ENCODE peak calls at places on chromosomes 7 and 10, in nine cellular contexts. X is activated CD8-positive, alpha-beta memory T cell treated with anti-CD3 and anti-CD28 coated beads for 24 hours; I is CD4-positive, CD25-positive, alpha-beta regulatory T cell; W is globus pallidus; U is PC-3; N is NCI-H1436; A is stimulated activated CD4-positive, alpha-beta T cell treated with anti-CD3 and anti-CD28 coated beads, TNF-alpha, amount 100 ng/mL, for 1 hour; K is left ventricle myocardium superior; C is substantia nigra. V is an unnamed sample.

GRCh38 chr7:136405931-136406777 is 429.0 kb upstream of the MTPN start:
- DNase-seq in A (no peak), N (peak; percentile 56), U (peak; percentile 60), I (peak; percentile 40), W (peak; percentile 59), C (peak; percentile 28), K (peak; percentile 25), X (no peak), V (peak; percentile 15)

GRCh38 chr10:31072453-31072852 is 40.8 kb upstream of the ZNF438 start:
- DNase-seq in W (no peak), C (no peak), A (no peak), X (no peak), N (no peak), I (no peak), U (no peak), K (no peak), V (no peak)

GRCh38 chr7:69661342-69661741 is 63.1 kb downstream of the AUTS2 start:
- DNase-seq in C (no peak), N (no peak), U (no peak), K (no peak), W (no peak), X (no peak), I (no peak), A (no peak), V (no peak)

GRCh38 chr10:69160809-69161225 is 19.2 kb upstream of the SUPV3L1 start:
- DNase-seq in K (no peak), I (no peak), N (no peak), X (no peak), U (peak; percentile 82), C (no peak), A (no peak), W (no peak), V (no peak)

GRCh38 chr10:49362596-49363260 is 33.2 kb downstream of the DRGX start:
- DNase-seq in I (no peak), N (no peak), K (no peak), X (peak; percentile 41), U (no peak), A (no peak), W (peak; percentile 45), C (no peak), V (no peak)

GRCh38 chr7:117648203-117648866 is 168.5 kb downstream of the CFTR start:
- DNase-seq in C (no peak), W (no peak), X (no peak), I (no peak), K (no peak), U (no peak), N (no peak), A (no peak), V (no peak)

GRCh38 chr7:101882595-101883564 is 65.5 kb downstream of the CUX1 start:
- DNase-seq in A (no peak), N (peak; percentile 55), U (peak; percentile 99), C (peak; percentile 30), I (no peak), K (peak; percentile 75), X (no peak), W (peak; percentile 71), V (peak; percentile 98)

GRCh38 chr10:11787846-11788245 is 35.3 kb upstream of the PROSER2 start:
- DNase-seq in K (no peak), X (no peak), I (no peak), N (no peak), C (no peak), W (no peak), A (no peak), U (no peak), V (no peak)

GRCh38 chr10:14617850-14618249 is 156.8 kb downstream of the FAM107B start:
- DNase-seq in C (no peak), X (no peak), N (no peak), W (no peak), A (no peak), U (peak; percentile 23), I (no peak), K (no peak), V (no peak)

GRCh38 chr7:116671111-116671510 is 885 bp upstream of the MET start:
- DNase-seq in C (no peak), A (no peak), U (no peak), N (no peak), I (no peak), X (no peak), W (no peak), K (no peak), V (no peak)

GRCh38 chr10:3255086-3255485 is 82.5 kb upstream of the PITRM1 start:
- DNase-seq in U (no peak), I (no peak), C (no peak), X (no peak), A (no peak), N (no peak), W (no peak), K (no peak), V (no peak)

V was measured in HCT116.